ENCODE peak calls at places on chromosomes 2 and 18, in four cellular contexts. E is stomach, O is endodermal cell, H is foreskin fibroblast. P is an unnamed sample.
A peak's percentile ranks its signal among the peaks of the same experiment; 100 is the strongest.

GRCh38 chr2:192544371-192544955 is 349.7 kb upstream of the TMEFF2 start:
- DNase-seq in O (no peak), E (no peak), H (no peak), P (no peak)

GRCh38 chr2:19403785-19404184 is 45.4 kb upstream of the OSR1 start:
- DNase-seq in E (no peak), H (no peak), O (no peak), P (no peak)

GRCh38 chr2:165044505-165045303 is 89.4 kb upstream of the SLC38A11 start:
- DNase-seq in H (no peak), O (no peak), E (no peak), P (no peak)

GRCh38 chr2:125168442-125168841 is 1143.4 kb downstream of the CNTNAP5 start:
- DNase-seq in O (no peak), H (no peak), E (no peak), P (no peak)

GRCh38 chr2:226622484-226622883 is 177.1 kb downstream of the IRS1 start:
- DNase-seq in H (no peak), E (no peak), O (no peak), P (no peak)

GRCh38 chr2:233082934-233083755 is 23.0 kb downstream of the INPP5D start:
- DNase-seq in H (no peak), O (no peak), E (no peak), P (no peak)

GRCh38 chr2:20637147-20637546 is 13.8 kb downstream of the HS1BP3 start:
- DNase-seq in H (no peak), O (no peak), E (peak; percentile 71), P (no peak)

GRCh38 chr2:57045236-57045635 is 861.4 kb downstream of the CCDC85A start:
- DNase-seq in O (no peak), H (no peak), E (no peak), P (no peak)

GRCh38 chr2:193539188-193539587 is 1344.5 kb upstream of the TMEFF2 start:
- DNase-seq in H (no peak), E (no peak), O (no peak), P (no peak)

GRCh38 chr2:240463274-240463865 is 27.9 kb downstream of the GPC1 start:
- DNase-seq in H (no peak), O (peak; percentile 42), E (peak; percentile 16), P (no peak)

GRCh38 chr2:195818521-195818920 is 161.5 kb downstream of the SLC39A10 start:
- DNase-seq in H (peak; percentile 89), O (no peak), E (no peak), P (peak; percentile 24)

GRCh38 chr18:53753616-53754015 is 470.9 kb downstream of the MBD2 start:
- DNase-seq in E (no peak), O (no peak), H (no peak), P (no peak)

GRCh38 chr2:56230171-56230570 is 46.4 kb downstream of the CCDC85A start:
- DNase-seq in H (peak; percentile 58), O (no peak), E (no peak), P (no peak)

GRCh38 chr2:168461178-168461941 is 5.3 kb downstream of the CERS6 start:
- DNase-seq in O (no peak), E (no peak), H (no peak), P (no peak)

DNA sequence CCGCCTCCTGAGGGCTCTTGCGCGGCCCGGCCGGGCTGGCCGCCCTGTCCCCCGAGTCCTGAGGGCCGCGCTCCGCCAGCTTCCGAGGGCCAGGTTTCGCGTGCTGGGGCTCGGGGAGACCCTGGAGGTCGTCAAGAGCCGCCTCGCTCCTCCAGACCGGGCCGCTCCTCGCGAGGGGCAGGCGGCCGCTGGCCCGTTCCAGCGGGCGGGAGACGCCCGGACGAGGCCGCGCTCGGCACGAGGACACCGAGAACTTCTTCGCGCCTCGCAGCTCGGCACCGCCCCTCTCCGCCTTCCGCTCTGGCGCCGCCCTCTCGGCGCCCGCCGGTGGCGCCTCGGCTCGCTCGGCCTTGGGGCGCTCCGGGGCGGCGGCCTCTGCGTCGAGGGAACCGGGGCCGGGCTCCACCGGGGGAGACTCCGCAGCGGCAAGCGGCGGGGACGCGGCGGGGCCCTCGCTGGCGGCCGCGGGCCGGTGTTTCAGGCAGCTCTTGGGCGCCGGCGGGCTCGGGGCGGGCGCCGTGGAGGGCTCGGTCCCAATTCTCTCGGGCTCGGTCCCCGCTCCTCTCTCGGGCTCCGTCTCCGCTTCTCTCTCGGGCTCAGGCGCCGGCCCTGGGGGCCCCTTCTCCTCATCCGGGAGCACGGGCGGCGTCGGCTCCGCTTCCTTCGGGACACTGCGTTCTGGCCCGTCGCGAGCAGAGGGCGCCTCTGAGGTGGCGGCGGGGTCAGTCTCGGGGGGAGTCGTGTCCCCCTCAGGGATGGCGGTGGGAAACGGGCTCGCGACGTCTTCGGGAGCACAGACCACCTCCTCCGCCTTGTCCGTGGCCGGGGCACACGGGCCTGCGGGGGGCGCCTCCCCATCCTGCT is 91.6 kb upstream of the MGAT4A start:
- DNase-seq in E (peak; percentile 40), O (peak; percentile 87), H (peak; percentile 51), P (no peak)
- TF ChIP-seq CTCF in E (peak; percentile 12), O (peak; percentile 65), H (no peak), P (no peak)

DNA sequence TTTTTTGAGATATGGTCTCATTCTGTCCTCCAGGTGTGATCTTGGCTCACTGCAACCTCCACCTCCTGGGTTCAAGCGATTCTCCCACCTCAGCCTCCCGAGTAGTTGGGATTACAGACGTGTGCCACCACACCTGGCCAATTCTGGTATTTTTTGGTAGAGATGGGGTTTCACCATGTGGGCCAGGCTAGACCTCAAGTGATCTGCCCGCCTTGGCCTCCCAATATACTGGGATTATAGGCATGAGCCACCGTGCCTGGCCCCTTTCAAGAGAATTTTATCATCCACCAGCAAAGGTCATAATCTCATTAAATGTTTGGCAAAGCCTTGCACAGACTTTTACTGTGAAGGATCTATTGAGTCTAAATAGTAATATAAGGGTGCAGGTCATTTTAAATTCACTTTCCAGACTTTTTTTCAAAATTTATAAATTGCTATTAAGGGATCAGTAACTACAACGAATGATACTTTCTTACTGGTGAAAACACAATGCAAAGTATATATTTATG is 2.5 kb downstream of the HADHA start:
- DNase-seq in E (no peak), O (no peak), H (no peak), P (no peak)
- H3K4me3 ChIP-seq in E (no peak overlapping the region), O (peak overlapping the region; percentile 90), H (peak overlapping the region; percentile 93), P (no peak overlapping the region)

GRCh38 chr2:69387770-69388481 is 899 bp upstream of the GFPT1 start:
- DNase-seq in O (no peak), E (no peak), H (peak; percentile 30), P (no peak)

GRCh38 chr2:69386376-69386775 is 651 bp downstream of the GFPT1 start:
- DNase-seq in E (no peak), O (no peak), H (peak; percentile 15), P (no peak)

GRCh38 chr2:69385443-69386151 is 1.4 kb downstream of the GFPT1 start:
- DNase-seq in H (peak; percentile 74), O (no peak), E (no peak), P (peak; percentile 47)

GRCh38 chr2:69389271-69389670 is 2.2 kb upstream of the GFPT1 start:
- DNase-seq in E (no peak), O (no peak), H (no peak), P (no peak)

DNA sequence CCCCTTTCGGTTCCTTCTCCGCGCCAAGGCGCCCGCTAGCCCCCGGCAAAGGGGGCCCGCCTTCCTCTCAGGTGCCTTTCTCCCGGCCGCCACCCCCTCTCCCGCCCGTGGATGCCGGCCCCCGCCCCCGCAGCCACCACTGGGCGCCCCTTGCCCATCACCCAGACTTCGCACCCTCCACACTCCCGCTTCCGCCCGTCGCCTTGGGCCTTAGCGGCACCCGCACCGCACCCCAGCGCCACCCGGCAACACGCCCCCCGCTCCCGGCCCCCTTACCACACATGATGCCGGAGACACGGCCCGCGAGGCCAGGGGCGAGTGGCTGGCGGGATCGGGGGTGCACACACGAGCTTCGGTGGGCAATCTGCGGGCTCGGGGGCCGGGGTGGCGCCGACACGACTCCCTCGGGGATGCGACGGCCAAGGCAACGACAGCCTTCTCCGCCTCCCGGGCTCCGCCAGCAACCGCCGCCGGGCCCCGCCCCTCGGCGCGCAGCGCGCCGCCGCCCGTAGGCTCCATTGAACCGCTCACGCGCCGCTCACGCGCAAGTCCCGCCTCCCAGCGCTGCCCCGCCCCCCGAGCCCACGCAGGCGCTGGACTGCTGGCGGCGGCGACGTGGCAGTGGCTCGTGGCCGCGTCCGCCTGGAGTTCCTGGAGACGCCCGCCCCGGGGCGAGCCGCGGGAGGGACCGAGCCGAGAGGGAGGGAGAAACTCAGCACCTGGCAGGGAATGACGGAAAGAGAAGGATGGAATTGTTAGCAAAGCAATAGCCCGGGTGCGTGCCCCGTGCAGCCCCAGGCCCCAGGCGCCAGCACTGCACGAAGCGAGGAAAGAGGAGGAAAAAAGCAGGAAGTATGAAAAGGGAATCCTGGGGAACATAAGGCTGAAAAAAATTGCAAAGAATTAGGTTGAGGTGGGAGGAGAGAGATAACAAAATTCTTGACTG is at the start of gene GFPT1:
- DNase-seq in E (peak; percentile 98), H (peak; percentile 99), O (peak; percentile 94), P (peak; percentile 65)
- TF ChIP-seq CTCF in E (no peak), H (no peak), O (no peak), P (no peak)

DNA sequence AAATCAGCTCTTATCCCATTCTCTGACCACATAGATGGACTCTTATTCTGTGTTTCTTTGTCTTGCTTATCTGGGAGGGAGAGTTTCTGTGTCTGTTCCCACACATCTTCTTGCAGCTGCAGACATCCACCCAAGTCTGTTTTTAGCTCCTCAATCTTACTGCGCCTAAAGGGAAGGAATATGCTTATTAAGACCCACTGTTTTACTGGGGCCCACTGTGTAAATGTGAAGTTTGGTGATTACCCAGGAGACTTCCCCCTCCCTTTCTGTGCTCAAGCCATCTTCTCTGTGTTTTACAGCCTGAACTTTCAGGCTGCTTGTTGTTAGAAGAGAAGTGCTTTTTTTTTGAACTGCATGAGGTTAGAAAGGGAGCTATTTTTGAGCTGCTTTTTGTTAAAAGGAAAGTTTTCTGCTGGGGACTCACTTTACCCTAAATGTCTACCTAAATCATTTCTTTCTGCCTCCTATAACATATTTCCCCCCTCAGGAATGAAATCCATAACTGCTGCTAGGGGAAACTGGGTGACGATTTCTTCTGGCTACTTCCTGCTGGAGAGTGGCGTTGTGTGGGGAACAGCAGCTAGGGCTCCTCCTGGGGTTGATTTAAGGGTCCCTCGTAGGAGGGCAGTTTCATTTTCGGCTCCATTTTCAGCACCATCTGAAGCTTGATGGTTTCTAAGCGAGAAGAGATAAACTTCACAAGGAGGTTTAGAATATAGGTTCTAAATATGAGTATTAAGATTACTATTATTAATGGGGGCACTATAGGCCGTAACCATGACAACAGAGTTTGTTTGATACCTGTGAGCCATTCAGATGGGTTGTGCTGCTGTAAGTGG is 39.5 kb upstream of the GMCL1 start:
- DNase-seq in O (peak; percentile 51), E (no peak), H (no peak), P (no peak)
- H3K4me3 ChIP-seq in O (no peak overlapping the region), E (no peak overlapping the region), H (no peak overlapping the region), P (no peak overlapping the region)